ENCODE peak calls at places on chromosomes 3 and 15, in ten cellular contexts. Q is A549, D is right lobe of liver, X is K562, M is tibial nerve, V is testis, H is heart left ventricle, U is IMR-90, C is Peyer's patch, J is stomach. K is an unnamed sample.

GRCh38 chr3:141148770-141149169 is 82.9 kb upstream of the PXYLP1 start:
- DNase-seq in J (no peak), X (no peak), C (no peak), D (no peak), M (no peak), Q (no peak), H (no peak), U (no peak), V (no peak), K (no peak)

GRCh38 chr3:10160925-10161324 is 3.8 kb upstream of the IRAK2 start:
- DNase-seq in H (no peak), M (no peak), D (no peak), X (no peak), C (no peak), V (no peak), Q (peak; percentile 15), J (no peak), U (no peak), K (no peak)

GRCh38 chr15:66294157-66294931 is 976 bp downstream of the DIS3L start:
- DNase-seq in U (peak; percentile 66), J (no peak), D (no peak), V (peak; percentile 35), C (no peak), X (peak; percentile 17), M (no peak), H (no peak), Q (peak; percentile 65), K (peak; percentile 20)

GRCh38 chr3:165742351-165742750 is 94.9 kb downstream of the BCHE start:
- DNase-seq in U (no peak), V (no peak), D (no peak), C (no peak), Q (no peak), X (no peak), M (no peak), J (no peak), H (no peak), K (no peak)

GRCh38 chr15:63013052-63013808 is 29.3 kb upstream of the TPM1 start:
- DNase-seq in J (no peak), X (no peak), H (no peak), Q (no peak), M (no peak), V (no peak), C (no peak), D (no peak), U (peak; percentile 83), K (no peak)

GRCh38 chr3:184175981-184176376 is 1.3 kb downstream of the AP2M1 start:
- DNase-seq in J (no peak), M (no peak), V (no peak), Q (no peak), H (no peak), U (no peak), C (peak; percentile 22), D (no peak), X (no peak), K (no peak)

GRCh38 chr3:134453631-134454030 is 32.2 kb downstream of the ANAPC13 start:
- DNase-seq in C (no peak), Q (peak; percentile 5), V (no peak), H (no peak), U (no peak), X (peak; percentile 16), D (no peak), M (no peak), J (no peak), K (no peak)

GRCh38 chr3:54262541-54262940 is 140.2 kb downstream of the CACNA2D3 start:
- DNase-seq in U (no peak), H (no peak), J (no peak), D (no peak), V (no peak), X (no peak), C (no peak), Q (no peak), M (no peak), K (no peak)

GRCh38 chr15:31393441-31394091 is 66.9 kb downstream of the KLF13 start:
- DNase-seq in Q (no peak), V (no peak), J (no peak), C (peak; percentile 57), D (no peak), X (no peak), H (peak; percentile 17), M (no peak), U (no peak), K (no peak)

GRCh38 chr3:186932281-186933181 is 2.2 kb downstream of the ST6GAL1 start:
- DNase-seq in M (no peak), C (no peak), H (no peak), X (no peak), Q (no peak), D (no peak), V (peak; percentile 43), J (no peak), U (no peak), K (peak; percentile 75)

GRCh38 chr3:43996379-43997301 is 245.0 kb upstream of the TOPAZ1 start:
- DNase-seq in V (no peak), J (no peak), Q (peak; percentile 78), M (no peak), H (no peak), C (no peak), D (no peak), X (no peak), U (no peak), K (peak; percentile 85)

GRCh38 chr3:170128977-170129431 is 52.5 kb downstream of the PHC3 start:
- DNase-seq in M (no peak), Q (peak; percentile 29), D (no peak), C (no peak), J (no peak), V (no peak), X (peak; percentile 12), H (no peak), U (peak; percentile 37), K (no peak)

GRCh38 chr3:42035816-42036482 is 55.2 kb upstream of the TRAK1 start:
- DNase-seq in H (peak; percentile 52), V (no peak), X (no peak), J (no peak), C (no peak), M (no peak), D (peak; percentile 91), U (no peak), Q (no peak), K (peak; percentile 62)

GRCh38 chr3:42032693-42033349 is 58.3 kb upstream of the TRAK1 start:
- DNase-seq in X (no peak), Q (peak; percentile 29), J (peak; percentile 45), H (no peak), V (peak; percentile 97), C (no peak), U (peak; percentile 98), D (peak; percentile 91), M (peak; percentile 74), K (peak; percentile 80)

GRCh38 chr3:42035007-42035406 is 56.1 kb upstream of the TRAK1 start:
- DNase-seq in C (no peak), J (no peak), U (no peak), X (no peak), Q (no peak), M (no peak), V (no peak), H (no peak), D (no peak), K (no peak)

GRCh38 chr3:42031808-42032475 is 59.2 kb upstream of the TRAK1 start:
- DNase-seq in X (no peak), V (peak; percentile 68), U (peak; percentile 63), J (no peak), C (no peak), Q (no peak), M (no peak), H (no peak), D (peak; percentile 42), K (peak; percentile 85)

DNA sequence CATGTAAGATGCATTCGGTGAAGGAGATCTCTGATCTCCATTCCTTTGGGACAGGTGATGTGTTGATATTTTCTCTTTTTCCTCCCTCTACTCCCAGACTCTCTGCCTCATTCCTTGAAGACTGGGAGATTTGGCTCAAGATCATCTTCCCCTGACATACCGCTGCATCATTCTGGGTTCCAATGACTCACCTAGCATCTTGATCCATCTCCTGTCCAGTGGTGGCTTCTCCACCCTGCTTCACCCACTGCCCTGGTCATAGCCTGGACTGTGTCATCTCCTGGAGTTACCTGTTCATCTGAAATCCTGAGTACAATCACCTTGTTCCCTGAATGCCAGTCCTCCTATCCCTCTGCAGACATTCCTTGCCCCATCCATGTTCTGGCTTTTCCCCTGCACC is 57.4 kb upstream of the TRAK1 start:
- DNase-seq in U (peak; percentile 78), D (no peak), X (no peak), M (no peak), J (no peak), Q (no peak), V (no peak), C (no peak), H (no peak), K (no peak)
- H3K4me1 ChIP-seq in U (peaks cover 47% of the 10 kb centered on the region), D (peaks cover 39% of the 10 kb centered on the region), X (peaks cover 16% of the 10 kb centered on the region), M (peaks cover 53% of the 10 kb centered on the region), J (peaks cover 71% of the 10 kb centered on the region), Q (peaks cover 58% of the 10 kb centered on the region), V (peaks cover 46% of the 10 kb centered on the region), C (peaks cover 44% of the 10 kb centered on the region), H (peaks cover 61% of the 10 kb centered on the region), K (peaks cover 65% of the 10 kb centered on the region)

DNA sequence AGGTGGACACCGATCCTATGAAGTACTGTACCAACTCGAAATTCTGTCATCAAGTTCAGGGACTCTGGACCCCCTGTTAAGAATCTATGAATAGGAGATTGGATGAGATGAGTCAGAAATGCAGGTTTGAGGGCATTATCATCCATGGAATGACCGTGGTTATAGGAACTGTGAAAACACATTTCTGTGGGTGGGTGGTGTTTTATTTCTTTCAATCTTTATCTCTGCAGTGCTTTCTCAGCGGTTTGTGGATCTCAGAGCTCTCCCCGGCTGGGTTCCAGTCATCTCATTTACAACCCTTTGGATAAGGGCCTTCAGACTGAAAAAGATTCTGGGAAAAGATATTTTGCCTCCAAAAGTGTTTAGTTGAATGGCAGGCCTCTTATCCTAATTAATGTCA is 5.4 kb upstream of the ABHD17C start:
- DNase-seq in U (peak; percentile 23), M (no peak), D (no peak), Q (no peak), C (no peak), H (no peak), V (no peak), J (no peak), X (no peak), K (no peak)
- H3K27ac ChIP-seq in U (no peak overlapping the region), M (no peak overlapping the region), D (no peak overlapping the region), Q (no peak overlapping the region), C (no peak overlapping the region), H (no peak overlapping the region), V (no peak overlapping the region), J (no peak overlapping the region), X (no peak overlapping the region), K (no peak overlapping the region)

DNA sequence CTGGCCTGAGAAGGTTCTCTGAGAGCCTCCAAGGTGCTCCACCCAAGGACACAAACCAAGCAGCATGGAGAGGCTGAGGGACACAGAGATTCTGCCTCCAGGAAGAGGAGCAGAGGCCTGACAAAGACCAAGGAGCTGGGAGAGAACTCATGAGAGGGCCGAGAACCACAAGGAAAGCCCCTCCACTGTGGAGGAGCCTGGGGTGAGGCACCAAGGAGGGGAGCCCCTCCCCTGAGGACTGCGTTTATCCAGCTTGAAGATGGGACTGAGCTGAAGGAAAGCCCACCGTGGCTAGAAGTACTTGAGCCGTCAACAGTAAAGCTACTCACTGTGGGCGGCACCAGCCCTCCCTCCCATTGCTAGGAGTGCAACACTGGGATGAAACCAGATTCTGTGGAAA is 63.1 kb upstream of the MEF2A start:
- DNase-seq in C (no peak), D (no peak), U (no peak), J (no peak), H (no peak), M (no peak), X (no peak), V (no peak), Q (no peak), K (no peak)
- TF ChIP-seq POLR2A in C (no peak), D (no peak), U (no peak), J (no peak), H (no peak), M (no peak), X (no peak), V (no peak), Q (no peak), K (no peak)

GRCh38 chr3:99544819-99545281 is 93.5 kb upstream of the COL8A1 start:
- DNase-seq in U (peak; percentile 34), C (no peak), V (peak; percentile 20), H (peak; percentile 43), J (peak; percentile 88), X (no peak), D (peak; percentile 46), M (no peak), Q (no peak), K (no peak)
- H3K4me1 ChIP-seq in U (peaks cover 6% of the 10 kb centered on the region), C (no peaks in the 10 kb centered on the region), V (peaks cover 11% of the 10 kb centered on the region), H (peaks cover 5% of the 10 kb centered on the region), J (peaks cover 28% of the 10 kb centered on the region), X (no peaks in the 10 kb centered on the region), D (no peaks in the 10 kb centered on the region), M (peaks cover 26% of the 10 kb centered on the region), Q (no peaks in the 10 kb centered on the region), K (no peaks in the 10 kb centered on the region)

K was measured in thyroid gland.